ENCODE peak calls at places on chromosomes 5 and 9, in seven cellular contexts. Z is heart right ventricle, X is PC-3, C is gastrocnemius medialis, P is Peyer's patch, S is IMR-90, T is cardiac muscle cell. E is an unnamed sample. For H3K9me3 and H3K27me3, the result is how much of the 10 kb centered on the place peaks cover.

GRCh38 chr5:177312649-177313181 is 1.0 kb upstream of the MXD3 start:
- DNase-seq in Z (no peak), X (peak), C (no peak), P (peak), S (no peak), T (peak), E (no peak)

GRCh38 chr9:93300175-93300572 is 116.2 kb downstream of the WNK2 start:
- DNase-seq in Z (no peak), X (no peak), C (no peak), P (no peak), S (no peak), T (no peak), E (no peak)

GRCh38 chr5:83789376-83789775 is 68.7 kb upstream of the HAPLN1 start:
- DNase-seq in Z (no peak), X (no peak), C (no peak), P (no peak), S (no peak), T (peak), E (no peak)

GRCh38 chr9:114487607-114488300 is 17.5 kb downstream of the WHRN start:
- DNase-seq in Z (peak), X (peak), C (peak), P (peak), S (peak), T (peak), E (peak)

GRCh38 chr9:7011395-7012067 is 253.8 kb downstream of the KDM4C start:
- DNase-seq in Z (no peak), X (no peak), C (no peak), P (no peak), S (no peak), T (no peak), E (peak)

GRCh38 chr9:109556786-109557185 is 58.7 kb upstream of the PTPN3 start:
- DNase-seq in Z (no peak), X (no peak), C (no peak), P (no peak), S (no peak), T (no peak), E (no peak)

GRCh38 chr5:10103098-10103497 is 146.6 kb downstream of the ATPSCKMT start:
- DNase-seq in Z (no peak), X (no peak), C (no peak), P (no peak), S (no peak), T (no peak), E (no peak)

GRCh38 chr5:159515909-159516415 is 185.7 kb upstream of the IL12B start:
- DNase-seq in Z (peak), X (peak), C (peak), P (peak), S (peak), T (peak), E (peak)

GRCh38 chr9:77291714-77292113 is 114.4 kb downstream of the VPS13A start:
- DNase-seq in Z (no peak), X (peak), C (no peak), P (no peak), S (peak), T (no peak), E (no peak)

GRCh38 chr9:15873573-15874177 is 320.8 kb downstream of the CCDC171 start:
- DNase-seq in Z (no peak), X (peak), C (no peak), P (no peak), S (peak), T (peak), E (no peak)

GRCh38 chr9:128787583-128788156 is 617 bp downstream of the TBC1D13 start:
- DNase-seq in Z (no peak), X (peak), C (no peak), P (no peak), S (no peak), T (peak), E (no peak)

GRCh38 chr9:14395300-14396082 is 81.5 kb upstream of the NFIB start:
- DNase-seq in Z (peak), X (no peak), C (peak), P (no peak), S (no peak), T (no peak), E (no peak)

GRCh38 chr9:4297151-4297794 is 2.6 kb downstream of the GLIS3 start:
- DNase-seq in Z (peak), X (peak), C (peak), P (peak), S (peak), T (peak), E (peak)

GRCh38 chr9:116594552-116594951 is 92.6 kb upstream of the TRIM32 start:
- DNase-seq in Z (no peak), X (peak), C (peak), P (no peak), S (peak), T (no peak), E (no peak)

GRCh38 chr9:90037136-90037797 is 432.5 kb downstream of the GADD45G start:
- DNase-seq in Z (no peak), X (no peak), C (no peak), P (no peak), S (no peak), T (no peak), E (no peak)

GRCh38 chr5:39412995-39413394 is 11.8 kb downstream of the DAB2 start:
- DNase-seq in Z (no peak), X (no peak), C (no peak), P (no peak), S (no peak), T (no peak), E (no peak)

GRCh38 chr5:143235423-143235822 is 168.1 kb downstream of the NR3C1 start:
- DNase-seq in Z (no peak), X (peak), C (peak), P (no peak), S (peak), T (no peak), E (no peak)

GRCh38 chr9:80218336-80218735 is 646.6 kb downstream of the TLE4 start:
- DNase-seq in Z (no peak), X (no peak), C (no peak), P (no peak), S (no peak), T (no peak), E (no peak)

GRCh38 chr5:136001531-136001930 is 27.3 kb upstream of the TGFBI start:
- DNase-seq in Z (no peak), X (no peak), C (no peak), P (no peak), S (peak), T (no peak), E (no peak)

GRCh38 chr5:133581918-133582317 is 30.4 kb downstream of the FSTL4 start:
- DNase-seq in Z (no peak), X (no peak), C (no peak), P (no peak), S (no peak), T (no peak), E (no peak)

GRCh38 chr9:121822093-121823085 is 171.0 kb downstream of the DAB2IP start:
- DNase-seq in Z (no peak), X (no peak), C (no peak), P (peak), S (no peak), T (no peak), E (no peak)

GRCh38 chr5:79436821-79437220 is 77.1 kb downstream of the HOMER1 start:
- DNase-seq in Z (no peak), X (no peak), C (no peak), P (no peak), S (peak), T (no peak), E (no peak)

GRCh38 chr9:5690278-5690677 is 61.4 kb downstream of the RIC1 start:
- DNase-seq in Z (no peak), X (no peak), C (no peak), P (no peak), S (no peak), T (no peak), E (no peak)

GRCh38 chr5:100004969-100005368 is 530.2 kb upstream of the FAM174A start:
- DNase-seq in Z (no peak), X (peak), C (no peak), P (no peak), S (no peak), T (no peak), E (no peak)

GRCh38 chr9:110919609-110920008 is 118.7 kb downstream of the LPAR1 start:
- DNase-seq in Z (peak), X (peak), C (no peak), P (no peak), S (peak), T (no peak), E (no peak)

GRCh38 chr9:7523644-7524043 is 275.9 kb downstream of the DMAC1 start:
- DNase-seq in Z (no peak), X (no peak), C (no peak), P (no peak), S (no peak), T (no peak), E (no peak)

GRCh38 chr5:167578977-167579700 is 712.3 kb upstream of the WWC1 start:
- DNase-seq in Z (no peak), X (no peak), C (no peak), P (no peak), S (peak), T (no peak), E (no peak)

GRCh38 chr5:97041239-97041638 is 101.2 kb downstream of the LIX1 start:
- DNase-seq in Z (no peak), X (no peak), C (no peak), P (no peak), S (no peak), T (no peak), E (no peak)

GRCh38 chr9:86487222-86487841 is 133.1 kb upstream of the TUT7 start:
- DNase-seq in Z (no peak), X (peak), C (no peak), P (no peak), S (peak), T (peak), E (peak)

GRCh38 chr9:98573749-98574278 is 134.9 kb downstream of the GABBR2 start:
- DNase-seq in Z (no peak), X (no peak), C (no peak), P (no peak), S (no peak), T (no peak), E (no peak)

GRCh38 chr9:124122321-124122720 is 110.8 kb downstream of the LHX2 start:
- DNase-seq in Z (no peak), X (no peak), C (no peak), P (no peak), S (peak), T (no peak), E (no peak)

GRCh38 chr9:101212661-101213060 is 172.1 kb downstream of the BAAT start:
- DNase-seq in Z (no peak), X (no peak), C (no peak), P (no peak), S (no peak), T (no peak), E (no peak)

GRCh38 chr5:159095882-159096554 is 3.7 kb downstream of the EBF1 start:
- DNase-seq in Z (no peak), X (no peak), C (no peak), P (no peak), S (no peak), T (no peak), E (no peak)

GRCh38 chr9:113598883-113599282 is 135.4 kb downstream of the RGS3 start:
- DNase-seq in Z (no peak), X (no peak), C (no peak), P (no peak), S (no peak), T (no peak), E (no peak)

GRCh38 chr5:14108170-14108996 is 34.8 kb upstream of the TRIO start:
- DNase-seq in Z (peak), X (peak), C (peak), P (peak), S (peak), T (peak), E (peak)

GRCh38 chr5:54171645-54172384 is 138.6 kb downstream of the ARL15 start:
- DNase-seq in Z (no peak), X (peak), C (no peak), P (no peak), S (peak), T (no peak), E (no peak)

GRCh38 chr9:69023650-69024049 is 9.7 kb upstream of the PRKACG start:
- DNase-seq in Z (no peak), X (peak), C (no peak), P (no peak), S (no peak), T (no peak), E (no peak)

GRCh38 chr9:69016366-69017096 is 2.6 kb upstream of the PRKACG start:
- DNase-seq in Z (no peak), X (no peak), C (no peak), P (no peak), S (no peak), T (no peak), E (no peak)

GRCh38 chr9:69018688-69019087 is 4.8 kb upstream of the PRKACG start:
- DNase-seq in Z (no peak), X (no peak), C (no peak), P (no peak), S (no peak), T (no peak), E (no peak)

GRCh38 chr9:69019808-69020207 is 5.9 kb upstream of the PRKACG start:
- DNase-seq in Z (no peak), X (no peak), C (no peak), P (no peak), S (no peak), T (no peak), E (peak)

GRCh38 chr9:69020746-69021145 is 6.8 kb upstream of the PRKACG start:
- DNase-seq in Z (no peak), X (no peak), C (no peak), P (no peak), S (no peak), T (no peak), E (no peak)
- H3K27ac ChIP-seq in Z (no peak), X (no peak), C (no peak), P (no peak), S (no peak), T (no peak), E (no peak)

GRCh38 chr5:28666075-28666474 is 1627.7 kb upstream of the CDH9 start:
- DNase-seq in Z (no peak), X (no peak), C (no peak), P (no peak), S (no peak), T (no peak), E (no peak)
- H3K9me3 ChIP-seq in Z (under half), X (under half), C (under half), P (under half), S (under half), T (under half), E (under half)

DNA sequence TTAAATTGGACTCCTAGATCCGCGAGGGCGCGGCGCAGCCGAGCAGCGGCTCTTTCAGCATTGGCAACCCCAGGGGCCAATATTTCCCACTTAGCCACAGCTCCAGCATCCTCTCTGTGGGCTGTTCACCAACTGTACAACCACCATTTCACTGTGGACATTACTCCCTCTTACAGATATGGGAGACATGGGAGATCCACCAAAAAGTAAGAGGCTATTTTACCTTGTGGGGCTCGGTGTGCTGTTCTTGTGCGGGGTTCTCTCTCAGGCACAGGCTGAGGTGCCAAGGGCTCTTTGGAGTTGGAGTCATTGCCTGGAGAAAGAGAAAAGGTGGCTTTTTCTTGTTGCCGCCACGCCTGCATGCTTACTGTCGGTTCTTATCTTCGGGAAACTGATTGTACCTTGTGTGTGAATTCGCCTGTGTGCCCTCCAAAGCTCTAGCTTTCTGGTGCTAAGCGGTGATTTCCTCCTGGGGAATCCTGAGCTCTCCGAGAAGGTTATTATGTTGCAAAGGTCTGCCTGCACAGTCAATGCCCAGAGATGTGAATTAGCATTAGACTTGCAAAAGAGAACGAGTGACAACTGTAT is 340 bp downstream of the ISL1 start:
- DNase-seq in Z (no peak), X (no peak), C (no peak), P (no peak), S (no peak), T (peak), E (no peak)
- H3K27me3 ChIP-seq in Z (half or more), X (under half), C (half or more), P (under half), S (half or more), T (under half), E (half or more)

DNA sequence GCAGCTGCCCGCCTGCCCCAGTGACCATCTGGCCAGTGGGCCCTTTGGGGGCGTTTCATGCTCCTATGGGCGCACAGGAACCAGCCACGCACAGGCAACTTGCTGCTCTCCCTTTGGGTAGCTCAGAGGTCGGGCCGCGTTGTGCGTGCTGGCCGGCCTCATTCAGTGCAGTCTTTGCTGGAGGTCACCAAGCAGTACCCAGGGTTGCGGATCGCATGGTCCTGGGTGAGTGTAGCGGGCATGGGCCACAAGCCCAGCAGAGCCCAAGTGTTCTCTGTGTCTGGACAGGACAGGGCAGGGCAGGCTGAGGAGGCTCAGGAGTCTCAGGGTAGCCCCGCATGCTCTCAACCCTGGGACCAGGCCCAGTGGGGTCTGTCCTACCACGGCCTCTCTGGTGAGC is 9.9 kb upstream of the MRNIP start:
- DNase-seq in Z (no peak), X (no peak), C (no peak), P (no peak), S (no peak), T (no peak), E (no peak)
- H3K27ac ChIP-seq in Z (no peak), X (no peak), C (no peak), P (no peak), S (no peak), T (peak), E (no peak)

GRCh38 chr5:2217219-2217618 is 334.5 kb upstream of the IRX4 start:
- DNase-seq in Z (no peak), X (no peak), C (no peak), P (no peak), S (no peak), T (no peak), E (no peak)
- H3K9me3 ChIP-seq in Z (under half), X (under half), C (under half), P (under half), S (under half), T (under half), E (under half)

DNA sequence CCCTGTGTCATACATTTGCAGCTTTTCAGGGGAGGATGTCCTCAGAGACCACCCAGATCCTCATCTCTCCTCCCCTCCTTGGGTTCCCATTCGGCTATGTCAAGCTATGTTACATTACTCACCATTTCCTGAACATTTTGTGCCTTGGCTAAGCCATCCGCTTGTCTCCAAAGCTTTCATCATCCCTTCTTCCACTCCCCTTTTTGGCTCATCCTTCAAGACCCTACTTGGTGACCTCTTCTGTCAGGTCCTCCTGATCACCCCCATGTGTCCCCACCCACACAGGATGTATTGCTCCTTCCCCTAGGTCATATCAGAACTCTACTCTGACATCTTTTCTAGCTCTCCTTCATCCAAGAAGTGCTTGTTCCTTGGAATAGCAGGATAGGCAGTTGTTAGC is 81.8 kb downstream of the BOD1 start:
- DNase-seq in Z (no peak), X (no peak), C (peak), P (no peak), S (no peak), T (no peak), E (no peak)
- H3K27me3 ChIP-seq in Z (under half), X (under half), C (under half), P (under half), S (under half), T (under half), E (under half)